ENCODE peak calls at places on chromosomes 16 and 17, in seven cellular contexts. L is adrenal gland, Z is spleen, Y is A549, B is body of pancreas, U is esophagus squamous epithelium, T is transverse colon. D is an unnamed sample.
A peak's percentile ranks its signal among the peaks of the same experiment; 100 is the strongest.

GRCh38 chr16:57997176-57997527 is 3.3 kb downstream of the ZNF319 start:
- DNase-seq in L (no peak), Z (peak; percentile 82), Y (no peak), B (no peak), U (no peak), T (no peak), D (no peak)

GRCh38 chr16:50677351-50677750 is 3.8 kb downstream of the SNX20 start:
- DNase-seq in L (no peak), Z (peak; percentile 73), Y (no peak), B (no peak), U (no peak), T (no peak), D (no peak)

GRCh38 chr17:238964-239259 is 57.5 kb upstream of the DOC2B start:
- DNase-seq in L (no peak), Z (no peak), Y (no peak), B (peak; percentile 4), U (no peak), T (no peak), D (no peak)

GRCh38 chr16:75860654-75861053 is 134.4 kb upstream of the CPHXL start:
- DNase-seq in L (no peak), Z (peak; percentile 46), Y (no peak), B (peak; percentile 21), U (no peak), T (no peak), D (no peak)

GRCh38 chr17:67461228-67461780 is 84.2 kb downstream of the PITPNC1 start:
- DNase-seq in L (no peak), Z (no peak), Y (no peak), B (no peak), U (no peak), T (no peak), D (no peak)

GRCh38 chr17:62963296-62963695 is 2.7 kb upstream of the TANC2 start:
- DNase-seq in L (peak; percentile 27), Z (no peak), Y (peak; percentile 71), B (no peak), U (no peak), T (no peak), D (peak; percentile 90)

GRCh38 chr16:4283939-4284338 is 11.1 kb upstream of the TFAP4 start:
- DNase-seq in L (no peak), Z (no peak), Y (no peak), B (no peak), U (no peak), T (no peak), D (peak; percentile 70)

GRCh38 chr17:57480438-57481196 is 224.3 kb downstream of the MSI2 start:
- DNase-seq in L (peak; percentile 60), Z (no peak), Y (no peak), B (no peak), U (no peak), T (no peak), D (peak; percentile 72)

GRCh38 chr16:87314990-87315420 is 2.2 kb downstream of the C16orf95 start:
- DNase-seq in L (no peak), Z (peak; percentile 67), Y (no peak), B (peak; percentile 3), U (no peak), T (no peak), D (no peak)

GRCh38 chr16:69822174-69822935 is 60.2 kb downstream of the WWP2 start:
- DNase-seq in L (no peak), Z (no peak), Y (no peak), B (no peak), U (no peak), T (peak; percentile 23), D (no peak)

GRCh38 chr17:17682293-17682736 is 1.1 kb downstream of the RAI1 start:
- DNase-seq in L (peak; percentile 59), Z (peak; percentile 92), Y (peak; percentile 58), B (peak; percentile 61), U (no peak), T (peak; percentile 67), D (no peak)
- H3K27ac ChIP-seq in L (peak overlapping the region; percentile 97), Z (peak overlapping the region; percentile 91), Y (peak overlapping the region; percentile 97), B (peak overlapping the region; percentile 92), U (peak overlapping the region; percentile 98), T (peak overlapping the region; percentile 89), D (peak overlapping the region; percentile 81)

GRCh38 chr17:38351412-38352222 is at the start of gene SOCS7:
- DNase-seq in L (peak; percentile 94), Z (peak; percentile 98), Y (peak; percentile 97), B (peak; percentile 95), U (peak; percentile 29), T (peak; percentile 95), D (peak; percentile 90)
- TF ChIP-seq POLR2A in L (peak; percentile 36), Z (no peak), Y (peak; percentile 96), B (peak; percentile 92), U (peak; percentile 73), T (peak; percentile 76), D (peak; percentile 80)

DNA sequence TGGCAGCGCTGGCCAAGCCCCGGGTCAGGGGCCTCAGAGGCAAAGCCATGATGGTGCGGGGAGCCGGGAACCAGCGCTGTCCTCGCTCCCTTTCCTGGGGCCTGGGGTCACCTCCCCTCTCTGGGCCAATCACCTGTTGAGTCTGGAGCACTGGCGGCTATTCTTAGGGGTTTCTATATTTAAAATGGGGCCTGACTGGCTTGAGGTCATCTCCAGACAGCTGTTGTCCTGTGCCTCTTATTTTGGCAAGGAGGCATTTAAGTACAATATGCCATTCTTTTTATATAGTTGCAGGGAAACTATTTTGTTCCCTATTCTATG is at the start of gene COX6A2:
- DNase-seq in L (no peak), Z (no peak), Y (no peak), B (no peak), U (no peak), T (no peak), D (no peak)
- H3K27ac ChIP-seq in L (no peak within 1 kb of the TSS), Z (no peak within 1 kb of the TSS), Y (no peak within 1 kb of the TSS), B (peak within 1 kb of the TSS; percentile 36), U (no peak within 1 kb of the TSS), T (no peak within 1 kb of the TSS), D (no peak within 1 kb of the TSS)

DNA sequence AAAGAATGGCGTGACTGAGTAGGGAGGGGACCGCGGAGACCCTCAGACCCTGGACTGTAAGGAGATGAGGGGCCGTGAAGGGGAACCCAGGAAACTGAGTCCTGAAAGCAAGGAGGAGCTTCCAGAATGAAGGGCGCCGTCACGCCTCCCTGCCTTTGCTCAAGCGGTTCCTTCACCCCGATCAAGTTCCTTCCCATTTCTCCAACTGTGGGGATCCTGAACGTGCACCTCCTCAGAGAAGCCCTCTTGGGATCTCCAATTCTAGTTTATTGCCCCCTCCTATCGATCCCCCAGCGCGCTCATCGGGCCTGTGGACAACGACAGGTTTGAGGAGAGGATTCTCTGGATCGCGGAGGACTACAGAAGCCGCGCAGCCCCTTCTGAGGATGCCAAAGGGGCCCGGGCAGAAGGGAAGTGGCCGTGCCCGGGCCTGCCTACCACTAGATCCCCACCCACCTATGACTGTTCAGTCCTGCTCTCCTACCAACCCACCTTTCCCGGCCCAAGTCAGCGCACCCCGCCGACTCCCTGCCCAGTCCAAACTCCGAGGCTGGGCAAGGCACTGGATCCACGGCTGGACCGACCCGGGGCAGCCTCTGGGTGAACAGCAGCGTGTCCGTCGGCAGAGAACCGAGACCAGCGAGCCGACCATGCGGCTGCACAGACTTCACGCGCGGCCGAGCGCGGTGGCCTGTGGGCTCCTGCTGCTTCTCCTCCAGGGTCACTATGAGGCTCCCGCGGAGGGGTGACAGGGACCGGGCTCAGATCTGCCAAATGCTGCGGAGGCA is 12.8 kb upstream of the CES3 start:
- DNase-seq in L (no peak), Z (no peak), Y (no peak), B (peak; percentile 30), U (no peak), T (peak; percentile 43), D (no peak)
- TF ChIP-seq POLR2A in L (no peak), Z (no peak), Y (no peak), B (no peak), U (no peak), T (no peak), D (no peak)

DNA sequence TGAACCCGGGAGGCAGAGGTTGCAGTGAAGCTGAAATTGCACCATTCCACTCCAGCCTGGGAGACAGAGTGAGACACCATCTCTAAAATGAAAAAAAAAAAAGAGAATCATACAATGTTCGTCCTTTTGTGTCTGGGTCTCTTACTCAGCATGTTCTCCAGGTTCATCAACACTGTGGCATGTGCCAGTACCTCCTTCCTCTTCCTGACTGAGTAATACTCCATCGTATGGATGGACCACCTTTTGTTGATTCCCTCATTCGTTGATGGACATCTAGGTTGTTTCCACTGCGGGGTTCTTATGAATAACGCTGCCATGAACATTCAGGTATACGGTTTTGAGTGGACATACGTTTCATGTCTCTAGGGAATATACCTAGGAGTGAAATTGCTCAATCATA is 4.1 kb upstream of the HS3ST6 start:
- DNase-seq in L (no peak), Z (no peak), Y (no peak), B (no peak), U (no peak), T (no peak), D (no peak)
- H3K27ac ChIP-seq in L (no peak overlapping the region), Z (no peak overlapping the region), Y (peak overlapping the region; percentile 88), B (no peak overlapping the region), U (no peak overlapping the region), T (no peak overlapping the region), D (no peak overlapping the region)